ENCODE peak calls at places on chromosome 3, in seven cellular contexts. V is CD4-positive, CD25-positive, alpha-beta regulatory T cell; G is heart left ventricle; N is transverse colon; L is K562; X is GM23248; Q is neuronal stem cell. M is an unnamed sample.

GRCh38 chr3:187385296-187385695 is 17.1 kb downstream of the RTP4 start:
- DNase-seq in V (no peak), G (no peak), N (no peak), L (no peak), X (no peak), Q (no peak), M (no peak)

GRCh38 chr3:94081880-94082279 is 19.0 kb downstream of the NSUN3 start:
- DNase-seq in V (no peak), G (no peak), N (no peak), L (no peak), X (no peak), Q (no peak), M (no peak)

GRCh38 chr3:188309437-188310269 is 155.7 kb downstream of the LPP start:
- DNase-seq in V (no peak), G (no peak), N (no peak), L (no peak), X (no peak), Q (no peak), M (no peak)

GRCh38 chr3:192611411-192611810 is 115.9 kb downstream of the FGF12 start:
- DNase-seq in V (no peak), G (no peak), N (no peak), L (no peak), X (no peak), Q (no peak), M (no peak)

GRCh38 chr3:86828751-86829150 is 162.2 kb downstream of the VGLL3 start:
- DNase-seq in V (no peak), G (no peak), N (no peak), L (no peak), X (no peak), Q (no peak), M (no peak)

GRCh38 chr3:61961882-61962281 is 400.5 kb downstream of the PTPRG start:
- DNase-seq in V (no peak), G (no peak), N (no peak), L (no peak), X (no peak), Q (no peak), M (no peak)

GRCh38 chr3:79249701-79250100 is 518.1 kb downstream of the ROBO1 start:
- DNase-seq in V (no peak), G (no peak), N (no peak), L (no peak), X (peak; percentile 26), Q (no peak), M (no peak)

GRCh38 chr3:183114374-183114773 is 15.1 kb upstream of the MCCC1 start:
- DNase-seq in V (no peak), G (no peak), N (no peak), L (no peak), X (no peak), Q (no peak), M (no peak)

GRCh38 chr3:111616417-111617105 is 21.4 kb upstream of the ZBED2 start:
- DNase-seq in V (peak; percentile 9), G (no peak), N (peak; percentile 13), L (no peak), X (peak; percentile 52), Q (no peak), M (peak; percentile 56)

GRCh38 chr3:34174740-34175139 is 376.3 kb downstream of the PDCD6IP start:
- DNase-seq in V (no peak), G (no peak), N (no peak), L (no peak), X (no peak), Q (no peak), M (no peak)

GRCh38 chr3:151460774-151461450 is at the start of gene IGSF10:
- DNase-seq in V (no peak), G (no peak), N (peak; percentile 13), L (peak; percentile 11), X (peak; percentile 32), Q (peak; percentile 14), M (no peak)

GRCh38 chr3:190491533-190492054 is 22.3 kb upstream of the IL1RAP start:
- DNase-seq in V (no peak), G (peak; percentile 68), N (no peak), L (no peak), X (no peak), Q (no peak), M (no peak)

GRCh38 chr3:187013080-187013838 is 82.9 kb downstream of the ST6GAL1 start:
- DNase-seq in V (no peak), G (no peak), N (no peak), L (no peak), X (no peak), Q (no peak), M (no peak)

GRCh38 chr3:173932624-173933023 is 535.1 kb downstream of the NLGN1 start:
- DNase-seq in V (no peak), G (no peak), N (no peak), L (no peak), X (peak; percentile 92), Q (no peak), M (no peak)

GRCh38 chr3:177358968-177359600 is 161.8 kb upstream of the TBL1XR1 start:
- DNase-seq in V (peak; percentile 9), G (peak; percentile 49), N (peak; percentile 82), L (peak; percentile 48), X (peak; percentile 13), Q (peak; percentile 48), M (peak; percentile 34)

DNA sequence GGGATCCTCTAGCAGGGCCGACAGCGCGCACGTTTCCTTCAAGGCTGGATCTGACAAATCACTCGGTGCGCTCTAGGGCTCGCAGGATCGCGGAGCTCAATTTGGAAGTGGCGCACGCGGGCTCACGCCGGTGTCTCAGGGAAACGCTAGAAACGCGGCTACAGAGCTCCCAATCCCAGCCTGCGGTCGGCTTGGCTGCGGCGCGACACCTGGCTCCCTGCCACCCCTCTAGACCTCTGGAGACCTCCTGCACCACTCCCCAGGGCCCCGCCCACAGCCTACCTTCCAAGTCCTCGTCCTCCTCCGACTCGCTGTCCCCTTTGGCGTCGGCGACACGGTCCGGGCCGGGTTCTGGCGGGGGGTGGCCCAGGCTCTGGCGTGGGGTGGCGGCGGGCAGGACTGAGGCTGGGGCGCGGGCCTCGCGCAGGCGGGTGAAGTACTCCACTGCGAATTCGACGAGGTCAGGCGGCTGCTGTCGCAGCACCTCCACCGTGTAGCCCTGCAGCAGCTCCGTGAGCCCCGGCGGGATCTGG is 555 bp downstream of the PRKAR2A start:
- DNase-seq in V (peak; percentile 40), G (peak; percentile 90), N (peak; percentile 91), L (peak; percentile 74), X (peak; percentile 93), Q (peak; percentile 44), M (peak; percentile 73)
- H3K27ac ChIP-seq in V (peak overlapping the region; percentile 65), G (peak overlapping the region; percentile 95), N (peak overlapping the region; percentile 98), L (peak overlapping the region; percentile 87), X (peak overlapping the region; percentile 78), Q (no peak overlapping the region), M (peak overlapping the region; percentile 79)

GRCh38 chr3:127674099-127674792 is 1.5 kb downstream of the ABTB1 start:
- DNase-seq in V (no peak), G (no peak), N (no peak), L (no peak), X (no peak), Q (no peak), M (peak; percentile 24)
- H3K4me3 ChIP-seq in V (peak overlapping the region; percentile 59), G (peak overlapping the region; percentile 92), N (peak overlapping the region; percentile 96), L (no peak overlapping the region), X (peak overlapping the region; percentile 86), Q (no peak overlapping the region), M (peak overlapping the region; percentile 83)

GRCh38 chr3:2771193-2771592 is 339.0 kb downstream of the IL5RA start:
- DNase-seq in V (no peak), G (no peak), N (no peak), L (no peak), X (no peak), Q (no peak), M (no peak)

GRCh38 chr3:2771711-2772110 is 338.5 kb downstream of the IL5RA start:
- DNase-seq in V (no peak), G (no peak), N (no peak), L (no peak), X (no peak), Q (no peak), M (no peak)

GRCh38 chr3:2774485-2774884 is 335.7 kb downstream of the IL5RA start:
- DNase-seq in V (no peak), G (no peak), N (no peak), L (no peak), X (no peak), Q (no peak), M (no peak)

GRCh38 chr3:2772803-2773202 is 337.4 kb downstream of the IL5RA start:
- DNase-seq in V (no peak), G (no peak), N (no peak), L (no peak), X (no peak), Q (no peak), M (no peak)

GRCh38 chr3:2770451-2770850 is 339.7 kb downstream of the IL5RA start:
- DNase-seq in V (no peak), G (no peak), N (no peak), L (no peak), X (no peak), Q (peak; percentile 52), M (no peak)
- H3K36me3 ChIP-seq in V (no peaks in the 10 kb centered on the region), G (no peaks in the 10 kb centered on the region), N (no peaks in the 10 kb centered on the region), L (no peaks in the 10 kb centered on the region), X (no peaks in the 10 kb centered on the region), Q (no peaks in the 10 kb centered on the region), M (no peaks in the 10 kb centered on the region)

DNA sequence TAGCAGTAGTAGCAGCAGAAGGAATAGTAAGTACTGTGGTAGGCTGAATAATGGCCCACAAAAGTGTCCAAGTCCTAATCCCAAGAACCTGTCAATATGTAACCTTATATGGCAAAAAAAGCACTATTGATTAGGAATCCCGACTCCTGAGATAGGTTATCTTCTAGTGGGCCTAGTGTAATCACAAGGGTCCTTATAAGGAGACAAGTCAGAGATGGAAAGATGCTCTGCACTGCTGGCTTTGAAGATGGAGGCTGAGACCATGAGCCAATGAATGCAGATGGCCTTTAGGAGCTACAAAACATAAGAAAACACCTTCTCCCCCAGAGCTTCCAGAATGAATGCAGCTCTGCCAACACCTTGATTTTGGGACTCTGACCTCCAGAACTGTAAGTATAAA is 36.0 kb downstream of the TIPARP start:
- DNase-seq in V (no peak), G (no peak), N (no peak), L (no peak), X (no peak), Q (no peak), M (no peak)
- H3K27ac ChIP-seq in V (no peak overlapping the region), G (no peak overlapping the region), N (no peak overlapping the region), L (no peak overlapping the region), X (peak overlapping the region; percentile 2), Q (no peak overlapping the region), M (no peak overlapping the region)

GRCh38 chr3:37492468-37492867 is 318.1 kb upstream of the LRRFIP2 start:
- DNase-seq in V (no peak), G (no peak), N (no peak), L (no peak), X (no peak), Q (no peak), M (no peak)
- H3K4me3 ChIP-seq in V (no peak overlapping the region), G (no peak overlapping the region), N (no peak overlapping the region), L (no peak overlapping the region), X (no peak overlapping the region), Q (no peak overlapping the region), M (no peak overlapping the region)

GRCh38 chr3:47344971-47345370 is 35.9 kb upstream of the PTPN23 start:
- DNase-seq in V (no peak), G (no peak), N (no peak), L (no peak), X (no peak), Q (no peak), M (no peak)
- H3K36me3 ChIP-seq in V (peaks cover 38% of the 10 kb centered on the region), G (peaks cover 61% of the 10 kb centered on the region), N (peaks cover 4% of the 10 kb centered on the region), L (peaks cover 61% of the 10 kb centered on the region), X (peaks cover 18% of the 10 kb centered on the region), Q (peaks cover 62% of the 10 kb centered on the region), M (no peaks in the 10 kb centered on the region)

M was measured in CD8-positive, alpha-beta memory T cell.